ENCODE peak calls at places on chromosomes 6 and 20, in four cellular contexts. One of them, this sample, is unnamed.

GRCh38 chr20:37565134-37565811 is 37.6 kb upstream of the BLCAP start:
- DNase-seq in aorta: no peak
- DNase-seq in anterior cingulate cortex: no peak
- DNase-seq in activated gamma-delta T cell treated with Interleukin-2 at 50 U/mL for 16 hours: no peak
- DNase-seq in this sample: no peak

GRCh38 chr6:158972241-158973233 is 27.5 kb downstream of the RSPH3 start:
- DNase-seq in activated gamma-delta T cell treated with Interleukin-2 at 50 U/mL for 16 hours: no peak
- DNase-seq in anterior cingulate cortex: no peak
- DNase-seq in aorta: no peak
- DNase-seq in this sample: peak

GRCh38 chr6:132675749-132676148 is 16.8 kb upstream of the TAAR1 start:
- DNase-seq in activated gamma-delta T cell treated with Interleukin-2 at 50 U/mL for 16 hours: no peak
- DNase-seq in aorta: no peak
- DNase-seq in anterior cingulate cortex: no peak
- DNase-seq in this sample: no peak

GRCh38 chr6:108133594-108134179 is 32.1 kb upstream of the NR2E1 start:
- DNase-seq in aorta: peak
- DNase-seq in activated gamma-delta T cell treated with Interleukin-2 at 50 U/mL for 16 hours: no peak
- DNase-seq in anterior cingulate cortex: no peak
- DNase-seq in this sample: peak

GRCh38 chr6:124029535-124029934 is 225.9 kb downstream of the NKAIN2 start:
- DNase-seq in anterior cingulate cortex: no peak
- DNase-seq in activated gamma-delta T cell treated with Interleukin-2 at 50 U/mL for 16 hours: no peak
- DNase-seq in aorta: no peak
- DNase-seq in this sample: no peak

GRCh38 chr20:16528078-16528477 is 45.2 kb downstream of the KIF16B start:
- DNase-seq in activated gamma-delta T cell treated with Interleukin-2 at 50 U/mL for 16 hours: no peak
- DNase-seq in anterior cingulate cortex: no peak
- DNase-seq in aorta: no peak
- DNase-seq in this sample: peak

GRCh38 chr20:50982372-50982771 is 23.8 kb downstream of the MOCS3 start:
- DNase-seq in anterior cingulate cortex: no peak
- DNase-seq in aorta: no peak
- DNase-seq in activated gamma-delta T cell treated with Interleukin-2 at 50 U/mL for 16 hours: no peak
- DNase-seq in this sample: peak

GRCh38 chr6:139644821-139645220 is 270.4 kb upstream of the CITED2 start:
- DNase-seq in anterior cingulate cortex: no peak
- DNase-seq in aorta: no peak
- DNase-seq in activated gamma-delta T cell treated with Interleukin-2 at 50 U/mL for 16 hours: no peak
- DNase-seq in this sample: peak

GRCh38 chr20:3111507-3111906 is 27.0 kb upstream of the AVP start:
- DNase-seq in anterior cingulate cortex: no peak
- DNase-seq in aorta: no peak
- DNase-seq in activated gamma-delta T cell treated with Interleukin-2 at 50 U/mL for 16 hours: no peak
- DNase-seq in this sample: no peak

GRCh38 chr6:138571585-138572199 is 72.4 kb upstream of the NHSL1 start:
- DNase-seq in aorta: no peak
- DNase-seq in activated gamma-delta T cell treated with Interleukin-2 at 50 U/mL for 16 hours: no peak
- DNase-seq in anterior cingulate cortex: no peak
- DNase-seq in this sample: no peak

GRCh38 chr20:19435820-19436219 is 223.4 kb downstream of the SLC24A3 start:
- DNase-seq in activated gamma-delta T cell treated with Interleukin-2 at 50 U/mL for 16 hours: no peak
- DNase-seq in aorta: no peak
- DNase-seq in anterior cingulate cortex: no peak
- DNase-seq in this sample: no peak